ENCODE peak calls at places on chromosomes 4 and X, in six cellular contexts. One of them, this sample, is unnamed. For H3K36me3, the result is how much of the 10 kb centered on the place peaks cover.

GRCh38 chrX:103626855-103627254 is 1.9 kb upstream of the TCEAL1 start:
- DNase-seq in HCT116: no peak
- DNase-seq in K562: no peak
- DNase-seq in DND-41: no peak
- DNase-seq in sigmoid colon: no peak
- DNase-seq in right lobe of liver: no peak
- DNase-seq in this sample: no peak

GRCh38 chr4:101621120-101621519 is 169.4 kb upstream of the BANK1 start:
- DNase-seq in right lobe of liver: no peak
- DNase-seq in K562: no peak
- DNase-seq in sigmoid colon: no peak
- DNase-seq in HCT116: no peak
- DNase-seq in DND-41: no peak
- DNase-seq in this sample: no peak

GRCh38 chr4:52052475-52052780 is 1.3 kb downstream of the SPATA18 start:
- DNase-seq in sigmoid colon: no peak
- DNase-seq in K562: no peak
- DNase-seq in right lobe of liver: no peak
- DNase-seq in DND-41: no peak
- DNase-seq in HCT116: no peak
- DNase-seq in this sample: peak

GRCh38 chr4:134027931-134028330 is 173.7 kb downstream of the PABPC4L start:
- DNase-seq in K562: no peak
- DNase-seq in HCT116: peak
- DNase-seq in sigmoid colon: no peak
- DNase-seq in right lobe of liver: no peak
- DNase-seq in DND-41: no peak
- DNase-seq in this sample: no peak

GRCh38 chr4:159860945-159861344 is 758.1 kb downstream of the RAPGEF2 start:
- DNase-seq in HCT116: no peak
- DNase-seq in right lobe of liver: no peak
- DNase-seq in DND-41: no peak
- DNase-seq in sigmoid colon: no peak
- DNase-seq in K562: no peak
- DNase-seq in this sample: no peak

GRCh38 chrX:136067946-136068345 is 79.4 kb upstream of the FHL1 start:
- DNase-seq in HCT116: no peak
- DNase-seq in sigmoid colon: peak
- DNase-seq in right lobe of liver: no peak
- DNase-seq in K562: no peak
- DNase-seq in DND-41: no peak
- DNase-seq in this sample: no peak

GRCh38 chr4:86496094-86497060 is 97.7 kb upstream of the PTPN13 start:
- DNase-seq in HCT116: peak
- DNase-seq in DND-41: peak
- DNase-seq in right lobe of liver: no peak
- DNase-seq in sigmoid colon: no peak
- DNase-seq in K562: peak
- DNase-seq in this sample: peak

GRCh38 chr4:151489462-151490203 is 80.7 kb downstream of the FHIP1A start:
- DNase-seq in right lobe of liver: no peak
- DNase-seq in HCT116: no peak
- DNase-seq in K562: no peak
- DNase-seq in DND-41: no peak
- DNase-seq in sigmoid colon: no peak
- DNase-seq in this sample: peak

GRCh38 chr4:71487324-71487677 is 148.5 kb downstream of the SLC4A4 start:
- DNase-seq in right lobe of liver: no peak
- DNase-seq in K562: no peak
- DNase-seq in HCT116: no peak
- DNase-seq in sigmoid colon: no peak
- DNase-seq in DND-41: no peak
- DNase-seq in this sample: peak

GRCh38 chr4:48368389-48368788 is 27.1 kb downstream of the SLAIN2 start:
- DNase-seq in sigmoid colon: no peak
- DNase-seq in HCT116: no peak
- DNase-seq in DND-41: no peak
- DNase-seq in K562: no peak
- DNase-seq in right lobe of liver: no peak
- DNase-seq in this sample: no peak

DNA sequence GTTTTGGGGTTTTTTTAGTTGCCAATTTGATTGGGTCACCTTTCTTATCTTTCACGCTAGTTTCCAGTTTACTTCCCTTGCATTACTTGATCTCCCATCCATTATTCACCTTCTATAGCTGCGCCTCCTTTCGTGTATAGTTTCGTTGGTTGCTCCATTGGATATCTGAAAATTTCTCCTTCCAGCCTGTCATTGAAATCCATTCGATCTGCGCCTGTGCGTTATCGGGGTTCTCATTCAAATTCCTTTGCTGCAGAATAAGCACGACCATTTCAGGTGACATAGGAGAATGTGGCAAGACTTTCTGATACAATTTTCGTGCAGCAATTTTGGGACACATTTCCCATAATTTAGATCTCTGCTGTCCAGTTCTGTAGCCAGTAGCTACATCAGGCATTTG is 826 bp downstream of the TRAPPC11 start:
- DNase-seq in K562: no peak
- DNase-seq in HCT116: no peak
- DNase-seq in right lobe of liver: no peak
- DNase-seq in DND-41: no peak
- DNase-seq in sigmoid colon: no peak
- DNase-seq in this sample: peak
- H3K4me3 ChIP-seq in K562: peak
- H3K4me3 ChIP-seq in HCT116: peak
- H3K4me3 ChIP-seq in right lobe of liver: peak
- H3K4me3 ChIP-seq in DND-41: peak
- H3K4me3 ChIP-seq in sigmoid colon: peak
- H3K4me3 ChIP-seq in this sample: peak

DNA sequence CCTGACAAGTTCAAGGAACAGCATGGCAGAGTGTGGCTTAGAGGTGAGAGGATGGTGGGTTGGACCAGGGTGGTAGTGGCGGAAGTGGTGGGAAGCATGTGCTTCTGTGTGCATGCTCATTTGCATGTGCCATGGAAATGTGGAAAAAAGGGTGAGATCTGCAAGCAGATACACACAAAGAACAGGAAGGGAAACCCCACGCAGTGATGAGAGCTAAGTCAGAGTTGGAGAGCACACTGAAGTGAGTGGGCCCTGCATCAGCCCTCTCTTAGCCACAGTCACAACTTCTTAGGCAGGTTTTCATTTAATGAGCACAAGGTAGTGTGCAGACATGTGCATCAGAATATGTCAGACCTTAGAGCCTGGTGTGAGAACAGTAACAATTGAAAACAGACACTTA is 483.8 kb downstream of the AFF2 start:
- DNase-seq in right lobe of liver: no peak
- DNase-seq in K562: no peak
- DNase-seq in HCT116: no peak
- DNase-seq in sigmoid colon: no peak
- DNase-seq in DND-41: no peak
- DNase-seq in this sample: no peak
- H3K36me3 ChIP-seq in right lobe of liver: under half
- H3K36me3 ChIP-seq in K562: under half
- H3K36me3 ChIP-seq in HCT116: under half
- H3K36me3 ChIP-seq in sigmoid colon: under half
- H3K36me3 ChIP-seq in DND-41: under half
- H3K36me3 ChIP-seq in this sample: under half

GRCh38 chr4:171812377-171813194 is 618 bp upstream of the GALNTL6 start:
- DNase-seq in right lobe of liver: no peak
- DNase-seq in DND-41: no peak
- DNase-seq in K562: no peak
- DNase-seq in HCT116: no peak
- DNase-seq in sigmoid colon: peak
- DNase-seq in this sample: peak

GRCh38 chr4:171814545-171814944 is 1.3 kb downstream of the GALNTL6 start:
- DNase-seq in right lobe of liver: no peak
- DNase-seq in sigmoid colon: no peak
- DNase-seq in K562: no peak
- DNase-seq in DND-41: no peak
- DNase-seq in HCT116: no peak
- DNase-seq in this sample: no peak

GRCh38 chr4:171817026-171817425 is 3.8 kb downstream of the GALNTL6 start:
- DNase-seq in K562: no peak
- DNase-seq in right lobe of liver: no peak
- DNase-seq in DND-41: no peak
- DNase-seq in HCT116: no peak
- DNase-seq in sigmoid colon: no peak
- DNase-seq in this sample: no peak

GRCh38 chr4:171809854-171810253 is 3.4 kb upstream of the GALNTL6 start:
- DNase-seq in HCT116: no peak
- DNase-seq in K562: no peak
- DNase-seq in right lobe of liver: no peak
- DNase-seq in DND-41: no peak
- DNase-seq in sigmoid colon: no peak
- DNase-seq in this sample: no peak

GRCh38 chr4:171813195-171813955 is at the start of gene GALNTL6:
- DNase-seq in right lobe of liver: no peak
- DNase-seq in sigmoid colon: peak
- DNase-seq in DND-41: no peak
- DNase-seq in K562: no peak
- DNase-seq in HCT116: no peak
- DNase-seq in this sample: peak
- H3K4me3 ChIP-seq in right lobe of liver: no peak
- H3K4me3 ChIP-seq in sigmoid colon: peak
- H3K4me3 ChIP-seq in DND-41: no peak
- H3K4me3 ChIP-seq in K562: no peak
- H3K4me3 ChIP-seq in HCT116: no peak
- H3K4me3 ChIP-seq in this sample: peak

GRCh38 chrX:129490330-129490729 is 33.0 kb downstream of the SMARCA1 start:
- DNase-seq in K562: no peak
- DNase-seq in HCT116: no peak
- DNase-seq in DND-41: no peak
- DNase-seq in right lobe of liver: no peak
- DNase-seq in sigmoid colon: no peak
- DNase-seq in this sample: no peak

GRCh38 chrX:129493643-129494042 is 29.6 kb downstream of the SMARCA1 start:
- DNase-seq in HCT116: no peak
- DNase-seq in sigmoid colon: no peak
- DNase-seq in K562: no peak
- DNase-seq in DND-41: no peak
- DNase-seq in right lobe of liver: no peak
- DNase-seq in this sample: no peak

DNA sequence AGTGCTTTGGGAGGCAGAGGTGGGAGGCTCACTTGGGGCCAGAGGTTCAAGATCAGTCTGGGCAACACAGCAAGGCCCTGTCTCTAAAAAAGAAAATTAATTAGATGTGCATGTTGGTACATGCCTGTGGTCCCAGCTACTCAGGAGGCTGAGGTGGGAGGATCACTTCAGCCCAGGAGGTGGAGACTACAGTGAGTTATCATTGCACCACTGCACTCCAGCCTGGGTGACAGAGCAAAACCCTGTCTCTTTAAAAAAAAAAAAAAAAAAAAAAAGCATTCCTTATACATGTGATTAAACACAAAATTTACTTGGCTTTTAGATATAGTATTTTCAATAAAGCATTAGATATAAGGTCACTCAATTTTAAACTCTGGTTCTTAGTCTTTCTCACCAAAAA is 34.9 kb downstream of the SMARCA1 start:
- DNase-seq in K562: no peak
- DNase-seq in DND-41: no peak
- DNase-seq in sigmoid colon: no peak
- DNase-seq in right lobe of liver: no peak
- DNase-seq in HCT116: no peak
- DNase-seq in this sample: no peak
- H3K36me3 ChIP-seq in K562: under half
- H3K36me3 ChIP-seq in DND-41: under half
- H3K36me3 ChIP-seq in sigmoid colon: under half
- H3K36me3 ChIP-seq in right lobe of liver: under half
- H3K36me3 ChIP-seq in HCT116: under half
- H3K36me3 ChIP-seq in this sample: under half

GRCh38 chr4:153683763-153684181 is 308 bp upstream of the TLR2 start:
- DNase-seq in DND-41: no peak
- DNase-seq in right lobe of liver: no peak
- DNase-seq in K562: no peak
- DNase-seq in HCT116: no peak
- DNase-seq in sigmoid colon: no peak
- DNase-seq in this sample: no peak
- H3K4me3 ChIP-seq in DND-41: no peak
- H3K4me3 ChIP-seq in right lobe of liver: peak
- H3K4me3 ChIP-seq in K562: no peak
- H3K4me3 ChIP-seq in HCT116: no peak
- H3K4me3 ChIP-seq in sigmoid colon: peak
- H3K4me3 ChIP-seq in this sample: peak

This sample was measured in H7.